ENCODE peak calls at places on chromosomes 5 and 9, in eight cellular contexts. E is thoracic aorta, Y is upper lobe of right lung, W is uterus, G is GM06990, S is cardiac muscle cell, I is breast epithelium, F is sigmoid colon. U is an unnamed sample.

GRCh38 chr9:19409406-19410194 is 791 bp downstream of the ACER2 start:
- DNase-seq in S (peak), Y (peak), G (peak), F (peak), E (peak), I (peak), W (peak), U (peak)

GRCh38 chr5:141692919-141693848 is 11.2 kb upstream of the ARAP3 start:
- DNase-seq in W (no peak), S (no peak), G (no peak), E (no peak), Y (no peak), F (no peak), I (no peak), U (no peak)

GRCh38 chr5:71938886-71939285 is 168.4 kb upstream of the MAP1B start:
- DNase-seq in W (no peak), E (no peak), Y (peak), G (no peak), F (no peak), I (peak), S (no peak), U (no peak)

GRCh38 chr9:133742849-133743444 is 4.8 kb upstream of the SARDH start:
- DNase-seq in W (peak), I (peak), G (peak), E (no peak), F (peak), S (peak), Y (peak), U (peak)

GRCh38 chr9:111622626-111623025 is 8.5 kb upstream of the DNAJC25 start:
- DNase-seq in G (no peak), I (no peak), W (no peak), Y (peak), F (no peak), S (no peak), E (no peak), U (no peak)

GRCh38 chr9:121858788-121859187 is 207.4 kb downstream of the DAB2IP start:
- DNase-seq in G (no peak), E (no peak), I (no peak), S (no peak), F (no peak), Y (no peak), W (no peak), U (no peak)

GRCh38 chr5:151697452-151697851 is 10.7 kb upstream of the SPARC start:
- DNase-seq in F (no peak), W (no peak), Y (no peak), I (no peak), E (no peak), S (no peak), G (no peak), U (no peak)

GRCh38 chr5:132749506-132749905 is 2.3 kb downstream of the CCNI2 start:
- DNase-seq in W (no peak), S (no peak), I (peak), G (no peak), Y (no peak), F (no peak), E (no peak), U (no peak)

GRCh38 chr9:89278997-89279739 is 31.8 kb upstream of the CKS2 start:
- DNase-seq in W (no peak), G (no peak), Y (no peak), E (no peak), S (peak), I (no peak), F (no peak), U (no peak)

GRCh38 chr5:78004559-78004958 is 228.4 kb upstream of the TBCA start:
- DNase-seq in W (no peak), F (no peak), Y (no peak), G (no peak), I (no peak), E (no peak), S (no peak), U (no peak)

GRCh38 chr5:82364497-82364896 is 86.3 kb upstream of the RPS23 start:
- DNase-seq in E (no peak), F (no peak), W (no peak), I (no peak), Y (no peak), S (peak), G (no peak), U (no peak)

GRCh38 chr5:82107277-82107676 is 135.5 kb downstream of the ATG10 start:
- DNase-seq in S (no peak), F (no peak), E (no peak), Y (no peak), W (no peak), I (no peak), G (no peak), U (no peak)

GRCh38 chr5:123628860-123629544 is 117.0 kb downstream of the CSNK1G3 start:
- DNase-seq in F (no peak), G (no peak), I (no peak), W (no peak), S (no peak), Y (no peak), E (no peak), U (peak)

GRCh38 chr5:159697536-159697935 is 218.7 kb upstream of the ADRA1B start:
- DNase-seq in Y (no peak), S (no peak), W (no peak), F (no peak), E (no peak), G (no peak), I (no peak), U (no peak)

GRCh38 chr9:134525070-134525815 is 116.4 kb upstream of the COL5A1 start:
- DNase-seq in I (no peak), W (peak), Y (peak), E (no peak), S (no peak), F (no peak), G (no peak), U (peak)

DNA sequence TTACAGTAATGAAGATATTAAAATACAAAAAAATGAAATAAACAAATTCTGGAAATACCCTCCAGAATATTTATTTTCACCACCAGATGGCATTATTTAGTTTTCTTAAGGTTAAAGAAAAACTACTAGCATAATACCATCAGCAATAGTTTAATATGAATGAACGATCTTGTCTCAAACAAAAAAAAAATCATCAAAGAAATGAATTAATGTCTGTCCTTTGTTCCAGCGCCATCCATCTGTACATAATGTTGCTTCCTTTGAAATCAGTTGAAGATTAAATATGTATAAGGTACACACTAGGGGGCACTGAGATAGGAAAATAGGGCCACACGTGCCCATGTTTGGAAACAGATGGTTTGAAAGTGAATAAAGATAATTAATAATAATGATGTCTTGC is 84.9 kb upstream of the SLCO6A1 start:
- DNase-seq in Y (no peak), W (no peak), E (no peak), S (peak), I (no peak), G (no peak), F (no peak), U (no peak)
- TF ChIP-seq CTCF in Y (peak), W (no peak), E (peak), S (peak), I (peak), G (peak), F (peak), U (no peak)

DNA sequence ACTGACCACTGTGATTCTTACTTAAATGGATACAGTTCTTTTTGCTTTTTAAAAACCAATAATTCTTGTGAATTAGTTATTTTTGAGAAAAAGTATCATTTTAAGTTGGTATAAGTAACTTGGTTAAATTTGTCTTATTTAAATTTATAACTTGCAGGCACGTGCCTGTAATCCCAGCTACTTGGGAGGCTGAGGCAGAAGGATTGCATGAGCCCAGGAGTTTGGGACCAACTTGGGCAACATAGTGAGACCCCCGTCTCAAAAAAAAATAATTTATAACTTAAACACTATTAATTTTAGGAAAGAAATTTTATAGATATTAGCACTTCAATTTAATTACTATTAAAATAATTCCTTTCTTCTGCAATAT is 5.0 kb downstream of the CPEB4 start:
- DNase-seq in E (no peak), Y (no peak), S (no peak), W (no peak), G (no peak), F (no peak), I (no peak), U (no peak)
- H3K4me3 ChIP-seq in E (peak), Y (peak), S (peak), W (peak), G (peak), F (no peak), I (peak), U (peak)

GRCh38 chr5:147507480-147508126 is 2.3 kb downstream of the DPYSL3 start:
- DNase-seq in F (peak), I (no peak), E (no peak), G (no peak), Y (no peak), S (no peak), W (peak), U (no peak)

GRCh38 chr5:147509041-147509709 is 693 bp downstream of the DPYSL3 start:
- DNase-seq in E (no peak), I (no peak), Y (peak), G (peak), S (no peak), W (peak), F (peak), U (peak)

GRCh38 chr5:147510885-147511284 is 1.0 kb upstream of the DPYSL3 start:
- DNase-seq in W (no peak), I (no peak), S (no peak), F (no peak), Y (no peak), E (no peak), G (no peak), U (no peak)

GRCh38 chr5:147508711-147509040 is 1.2 kb downstream of the DPYSL3 start:
- DNase-seq in Y (no peak), W (no peak), S (no peak), E (no peak), F (no peak), G (no peak), I (no peak), U (no peak)

GRCh38 chr5:147509710-147510651 is at the start of gene DPYSL3:
- DNase-seq in I (peak), Y (peak), S (peak), W (peak), G (peak), F (peak), E (peak), U (peak)
- TF ChIP-seq CTCF in I (no peak), Y (peak), S (peak), W (peak), G (no peak), F (peak), E (peak), U (no peak)

DNA sequence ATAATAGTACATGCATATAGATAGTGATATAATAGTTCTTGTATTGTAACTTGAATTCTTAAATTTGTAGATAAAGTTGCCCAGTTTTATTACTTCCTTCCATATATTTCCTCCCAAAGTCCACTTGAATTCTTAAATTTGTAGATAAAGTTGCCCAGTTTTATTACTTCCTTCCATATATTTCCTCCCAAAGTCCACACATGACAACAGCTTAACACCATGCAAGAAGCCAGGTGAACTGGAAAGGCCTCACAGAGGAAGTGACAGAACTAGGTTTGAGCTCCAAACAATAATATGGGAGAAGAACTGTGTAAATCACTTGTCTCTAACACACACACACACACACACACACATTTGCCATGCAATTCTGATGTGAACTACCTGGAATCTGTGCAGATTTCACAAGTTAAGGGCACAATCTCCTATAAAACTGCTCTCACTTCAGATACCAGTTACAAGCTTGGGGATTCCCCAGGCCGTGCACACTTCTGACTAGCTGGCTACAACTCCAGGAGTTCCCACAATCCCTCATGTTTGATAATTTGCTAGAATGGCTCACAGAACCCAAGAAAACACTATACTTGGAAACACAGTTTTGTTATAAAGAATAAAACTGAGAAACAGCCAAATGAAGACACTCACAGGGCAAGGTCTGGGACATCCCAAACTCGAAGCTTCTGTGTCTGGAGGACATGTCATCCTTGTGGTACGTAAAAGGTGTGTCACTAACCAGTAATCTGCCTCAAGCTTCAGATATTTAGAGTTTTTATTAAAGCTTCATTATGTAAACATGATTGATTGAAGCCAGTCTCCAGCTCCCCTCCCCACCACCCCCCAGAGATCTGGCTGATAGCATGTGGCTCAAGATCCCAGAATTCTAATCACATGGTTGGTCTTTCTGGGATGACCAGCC is 31.0 kb upstream of the ERAP1 start:
- DNase-seq in F (no peak), E (no peak), W (no peak), S (no peak), G (no peak), I (no peak), Y (no peak), U (no peak)
- H3K4me3 ChIP-seq in F (no peak), E (no peak), W (no peak), S (no peak), G (no peak), I (no peak), Y (no peak), U (no peak)

DNA sequence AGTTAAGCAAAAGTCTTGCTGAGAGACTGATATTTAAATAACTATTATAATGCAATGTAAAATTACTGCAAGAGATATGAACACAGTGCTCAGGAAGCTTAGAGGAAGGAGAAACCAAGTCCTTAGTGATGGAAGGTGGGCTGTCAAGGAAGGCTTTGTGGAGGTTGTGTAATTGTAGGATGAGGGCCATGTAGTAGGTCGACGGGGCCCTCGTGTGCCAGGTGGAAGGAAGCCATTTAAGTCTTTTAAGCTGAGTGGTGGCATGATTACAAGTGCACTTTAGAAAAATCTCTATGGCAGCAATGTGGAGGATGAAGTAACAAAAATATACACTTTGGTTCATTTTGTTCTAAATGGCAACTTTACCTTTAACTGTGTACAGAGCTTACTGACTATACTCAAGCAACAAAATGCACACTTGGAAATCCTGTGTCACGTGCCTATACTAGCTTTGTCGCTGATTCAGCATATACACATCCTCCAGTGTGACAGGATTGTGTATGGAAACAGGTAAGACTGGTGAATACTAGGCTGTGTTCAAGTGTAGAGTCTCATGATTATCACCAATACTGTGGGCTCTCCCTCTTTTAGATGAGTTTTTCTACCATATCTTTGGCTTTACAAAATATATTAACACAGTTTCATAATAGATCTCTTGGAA is 78.6 kb downstream of the TMC1 start:
- DNase-seq in W (no peak), S (no peak), I (no peak), Y (no peak), E (no peak), F (no peak), G (no peak), U (no peak)
- TF ChIP-seq CTCF in W (no peak), S (no peak), I (no peak), Y (no peak), E (no peak), F (no peak), G (no peak), U (no peak)

GRCh38 chr5:113487779-113488644 is at the start of gene MCC:
- DNase-seq in E (no peak), S (peak), I (peak), W (peak), G (peak), F (peak), Y (peak), U (peak)
- H3K4me3 ChIP-seq in E (peak), S (peak), I (peak), W (peak), G (peak), F (peak), Y (peak), U (peak)

GRCh38 chr9:126465977-126466376 is 139.3 kb downstream of the MVB12B start:
- DNase-seq in E (no peak), I (no peak), F (peak), Y (peak), S (no peak), G (no peak), W (no peak), U (no peak)
- TF ChIP-seq CTCF in E (no peak), I (no peak), F (no peak), Y (no peak), S (no peak), G (no peak), W (no peak), U (no peak)

GRCh38 chr9:129776938-129777768 is 24.3 kb upstream of the PTGES start:
- DNase-seq in I (peak), E (peak), G (no peak), Y (peak), S (no peak), W (peak), F (peak), U (peak)
- H3K4me3 ChIP-seq in I (peak), E (peak), G (no peak), Y (no peak), S (no peak), W (no peak), F (no peak), U (no peak)

GRCh38 chr9:108654566-108654965 is 201.2 kb downstream of the ACTL7B start:
- DNase-seq in F (no peak), G (no peak), S (no peak), E (no peak), W (no peak), Y (no peak), I (no peak), U (no peak)

GRCh38 chr9:108650826-108651225 is 205.0 kb downstream of the ACTL7B start:
- DNase-seq in G (no peak), W (no peak), E (no peak), I (no peak), S (no peak), F (no peak), Y (no peak), U (no peak)

GRCh38 chr9:108655818-108656217 is 200.0 kb downstream of the ACTL7B start:
- DNase-seq in W (no peak), G (no peak), S (no peak), Y (no peak), E (no peak), F (no peak), I (no peak), U (no peak)

GRCh38 chr9:108652851-108653250 is 202.9 kb downstream of the ACTL7B start:
- DNase-seq in S (no peak), F (no peak), G (no peak), I (no peak), Y (no peak), W (no peak), E (no peak), U (no peak)
- TF ChIP-seq CTCF in S (no peak), F (no peak), G (no peak), I (no peak), Y (no peak), W (no peak), E (no peak), U (no peak)

U was measured in kidney.